ENCODE peak calls at places on chromosomes 16 and 17, in seven cellular contexts. V, Z, Y, G, O, S and F are unnamed samples.

GRCh38 chr16:8655184-8655717 is 19.2 kb upstream of the ABAT start:
- DNase-seq in V (no peak), Z (peak), Y (no peak), G (no peak), O (peak), S (peak), F (no peak)

GRCh38 chr17:82107341-82107860 is 9.4 kb upstream of the FASN start:
- DNase-seq in V (no peak), Z (no peak), Y (no peak), G (no peak), O (no peak), S (no peak), F (no peak)

GRCh38 chr17:59155439-59156177 is at the start of gene PRR11:
- DNase-seq in V (peak), Z (peak), Y (peak), G (peak), O (peak), S (peak), F (peak)

GRCh38 chr16:12050361-12050760 is 73.8 kb downstream of the SNX29 start:
- DNase-seq in V (no peak), Z (no peak), Y (no peak), G (no peak), O (no peak), S (no peak), F (no peak)

GRCh38 chr16:83955218-83956130 is 2.4 kb downstream of the OSGIN1 start:
- DNase-seq in V (no peak), Z (no peak), Y (no peak), G (no peak), O (peak), S (no peak), F (no peak)

GRCh38 chr16:477287-477686 is 50.2 kb upstream of the CAPN15 start:
- DNase-seq in V (no peak), Z (no peak), Y (no peak), G (no peak), O (no peak), S (no peak), F (no peak)

GRCh38 chr17:32266389-32267269 is 997 bp downstream of the RHBDL3 start:
- DNase-seq in V (no peak), Z (no peak), Y (no peak), G (no peak), O (no peak), S (no peak), F (no peak)

GRCh38 chr17:63503330-63503685 is 19.9 kb upstream of the KCNH6 start:
- DNase-seq in V (no peak), Z (no peak), Y (no peak), G (no peak), O (no peak), S (no peak), F (no peak)

GRCh38 chr16:67939507-67940435 is 3.1 kb upstream of the PSMB10 start:
- DNase-seq in V (no peak), Z (no peak), Y (no peak), G (no peak), O (no peak), S (no peak), F (no peak)

GRCh38 chr17:74761419-74761818 is 13.0 kb downstream of the NHERF1 start:
- DNase-seq in V (no peak), Z (no peak), Y (no peak), G (no peak), O (no peak), S (no peak), F (no peak)

GRCh38 chr16:81366316-81366932 is 51.7 kb downstream of the GAN start:
- DNase-seq in V (no peak), Z (peak), Y (no peak), G (no peak), O (peak), S (peak), F (no peak)

GRCh38 chr17:39845052-39845976 is 18.8 kb downstream of the IKZF3 start:
- DNase-seq in V (no peak), Z (no peak), Y (no peak), G (no peak), O (no peak), S (no peak), F (no peak)

GRCh38 chr17:76696763-76697701 is 13.7 kb downstream of the MXRA7 start:
- DNase-seq in V (no peak), Z (no peak), Y (no peak), G (no peak), O (peak), S (peak), F (no peak)

GRCh38 chr17:57984936-57985674 is 2.9 kb downstream of the VEZF1 start:
- DNase-seq in V (no peak), Z (no peak), Y (no peak), G (no peak), O (no peak), S (no peak), F (no peak)

GRCh38 chr16:78703951-78704350 is 604.5 kb downstream of the WWOX start:
- DNase-seq in V (no peak), Z (no peak), Y (no peak), G (no peak), O (peak), S (no peak), F (no peak)

GRCh38 chr16:56634715-56635440 is 2.4 kb downstream of the MT1M start:
- DNase-seq in V (no peak), Z (no peak), Y (no peak), G (no peak), O (no peak), S (no peak), F (no peak)

GRCh38 chr16:84832488-84833141 is 12.8 kb downstream of the CRISPLD2 start:
- DNase-seq in V (no peak), Z (peak), Y (no peak), G (no peak), O (peak), S (no peak), F (no peak)

GRCh38 chr17:40548982-40549680 is 16.1 kb downstream of the CCR7 start:
- DNase-seq in V (peak), Z (peak), Y (no peak), G (no peak), O (peak), S (no peak), F (no peak)

GRCh38 chr16:57643902-57644301 is 15.5 kb downstream of the ADGRG1 start:
- DNase-seq in V (no peak), Z (no peak), Y (no peak), G (no peak), O (no peak), S (no peak), F (no peak)

GRCh38 chr16:11254913-11255736 is 879 bp downstream of the SOCS1 start:
- DNase-seq in V (peak), Z (no peak), Y (peak), G (no peak), O (peak), S (peak), F (peak)

GRCh38 chr17:79947351-79948031 is 88.2 kb downstream of the TBC1D16 start:
- DNase-seq in V (no peak), Z (peak), Y (no peak), G (no peak), O (peak), S (no peak), F (no peak)

GRCh38 chr16:18936727-18937340 is 10.6 kb upstream of the SMG1 start:
- DNase-seq in V (no peak), Z (no peak), Y (no peak), G (no peak), O (no peak), S (no peak), F (no peak)

GRCh38 chr17:744937-745336 is 7.1 kb downstream of the GEMIN4 start:
- DNase-seq in V (no peak), Z (no peak), Y (no peak), G (no peak), O (no peak), S (no peak), F (no peak)

GRCh38 chr16:79081292-79082066 is 519.1 kb downstream of the MAF start:
- DNase-seq in V (no peak), Z (no peak), Y (no peak), G (no peak), O (no peak), S (no peak), F (no peak)

GRCh38 chr16:74271879-74272278 is 24.7 kb upstream of the PSMD7 start:
- DNase-seq in V (no peak), Z (no peak), Y (no peak), G (no peak), O (peak), S (no peak), F (no peak)

GRCh38 chr16:57727610-57728009 is 8.0 kb upstream of the KATNB1 start:
- DNase-seq in V (no peak), Z (no peak), Y (no peak), G (no peak), O (no peak), S (no peak), F (no peak)

GRCh38 chr16:57585051-57585687 is 42.7 kb downstream of the ADGRG5 start:
- DNase-seq in V (no peak), Z (no peak), Y (no peak), G (no peak), O (no peak), S (no peak), F (no peak)

GRCh38 chr16:67987460-67988160 is 7.3 kb upstream of the DPEP3 start:
- DNase-seq in V (no peak), Z (no peak), Y (no peak), G (no peak), O (no peak), S (no peak), F (no peak)

GRCh38 chr16:65024649-65025243 is 97.1 kb downstream of the CDH11 start:
- DNase-seq in V (no peak), Z (no peak), Y (no peak), G (no peak), O (peak), S (no peak), F (no peak)

GRCh38 chr17:17443173-17443572 is 33.6 kb upstream of the MED9 start:
- DNase-seq in V (no peak), Z (no peak), Y (no peak), G (no peak), O (peak), S (no peak), F (no peak)

GRCh38 chr17:41588126-41588810 is 1.6 kb upstream of the KRT14 start:
- DNase-seq in V (no peak), Z (peak), Y (no peak), G (no peak), O (no peak), S (no peak), F (no peak)

GRCh38 chr16:86319871-86320270 is 190.5 kb upstream of the FOXF1 start:
- DNase-seq in V (no peak), Z (no peak), Y (no peak), G (no peak), O (no peak), S (no peak), F (no peak)

GRCh38 chr17:4898927-4899326 is 409 bp upstream of the C17orf107 start:
- DNase-seq in V (no peak), Z (no peak), Y (no peak), G (no peak), O (no peak), S (no peak), F (no peak)

GRCh38 chr16:11155284-11155806 is 100.7 kb downstream of the SOCS1 start:
- DNase-seq in V (no peak), Z (no peak), Y (no peak), G (no peak), O (peak), S (no peak), F (no peak)

GRCh38 chr16:66502020-66502913 is 47.7 kb downstream of the TK2 start:
- DNase-seq in V (no peak), Z (peak), Y (no peak), G (no peak), O (peak), S (no peak), F (no peak)

GRCh38 chr17:40564883-40565744 is at the start of gene CCR7:
- DNase-seq in V (no peak), Z (no peak), Y (peak), G (peak), O (no peak), S (peak), F (peak)

GRCh38 chr16:55037051-55037450 is 106.4 kb downstream of the IRX5 start:
- DNase-seq in V (no peak), Z (no peak), Y (no peak), G (no peak), O (no peak), S (no peak), F (no peak)

GRCh38 chr17:77151236-77151635 is 10.5 kb downstream of the SEC14L1 start:
- DNase-seq in V (no peak), Z (no peak), Y (no peak), G (no peak), O (no peak), S (no peak), F (no peak)

GRCh38 chr17:16037636-16038035 is 38.0 kb downstream of the TTC19 start:
- DNase-seq in V (no peak), Z (no peak), Y (no peak), G (no peak), O (peak), S (no peak), F (no peak)